ENCODE peak calls at places on chromosome 3, in four cellular contexts. A is brain pericyte, G is neuronal stem cell, V is T1000. N is an unnamed sample.

GRCh38 chr3:196609815-196610515 is 29.5 kb upstream of the NRROS start:
- DNase-seq in A (no peak), G (no peak), V (no peak), N (no peak)

GRCh38 chr3:88807471-88808090 is 299.8 kb upstream of the EPHA3 start:
- DNase-seq in A (no peak), G (no peak), V (no peak), N (peak; percentile 56)

GRCh38 chr3:42153039-42153438 is 61.9 kb downstream of the TRAK1 start:
- DNase-seq in A (no peak), G (no peak), V (no peak), N (no peak)

GRCh38 chr3:71438004-71438685 is 145.4 kb downstream of the FOXP1 start:
- DNase-seq in A (no peak), G (no peak), V (no peak), N (no peak)

GRCh38 chr3:23078735-23079134 is 124.4 kb upstream of the UBE2E2 start:
- DNase-seq in A (no peak), G (no peak), V (no peak), N (no peak)

GRCh38 chr3:71063768-71064287 is 519.7 kb downstream of the FOXP1 start:
- DNase-seq in A (no peak), G (peak; percentile 33), V (no peak), N (peak; percentile 32)

GRCh38 chr3:177596248-177596821 is 399.1 kb upstream of the TBL1XR1 start:
- DNase-seq in A (no peak), G (no peak), V (no peak), N (no peak)

GRCh38 chr3:40309925-40310635 is 573 bp downstream of the EIF1B start:
- DNase-seq in A (no peak), G (peak; percentile 40), V (no peak), N (peak; percentile 53)

GRCh38 chr3:48406443-48407431 is 23.1 kb downstream of the PLXNB1 start:
- DNase-seq in A (no peak), G (no peak), V (no peak), N (no peak)

GRCh38 chr3:79497447-79498111 is 270.2 kb downstream of the ROBO1 start:
- DNase-seq in A (no peak), G (no peak), V (no peak), N (peak; percentile 63)

GRCh38 chr3:45143673-45144670 is 2.2 kb downstream of the CDCP1 start:
- DNase-seq in A (no peak), G (no peak), V (no peak), N (no peak)

GRCh38 chr3:120524171-120524923 is 71.8 kb upstream of the NDUFB4 start:
- DNase-seq in A (no peak), G (no peak), V (no peak), N (peak; percentile 45)